ENCODE peak calls at places on chromosome 12, in nine cellular contexts. A is left ventricle myocardium inferior; T is dermis microvascular lymphatic vessel endothelial cell; E is HT1080; C is GM03348; Y is HEK293T; U is kidney tubule cell; H is smooth muscle cell of the brain vasculature; F is stimulated activated CD4-positive, alpha-beta T cell treated with anti-CD3 and anti-CD28 coated beads, Interleukin-15, amount 100 ng/mL, for 1 hour. V is an unnamed sample.

GRCh38 chr12:121217761-121218160 is 7.8 kb downstream of the P2RX4 start:
- DNase-seq in T (no peak), E (no peak), F (no peak), A (no peak), H (no peak), Y (no peak), C (no peak), U (peak), V (no peak)

GRCh38 chr12:25771062-25771461 is 187.4 kb upstream of the RASSF8 start:
- DNase-seq in F (no peak), H (no peak), C (no peak), Y (no peak), E (peak), U (no peak), T (no peak), A (no peak), V (no peak)

GRCh38 chr12:103705927-103706326 is 118.9 kb downstream of the STAB2 start:
- DNase-seq in Y (peak), F (no peak), A (no peak), E (peak), T (no peak), C (no peak), U (no peak), H (no peak), V (no peak)

GRCh38 chr12:60148109-60148508 is 552.3 kb downstream of the SLC16A7 start:
- DNase-seq in E (peak), T (peak), A (no peak), C (peak), Y (no peak), F (no peak), H (peak), U (peak), V (peak)

GRCh38 chr12:108312073-108312884 is 26.8 kb downstream of the CMKLR1 start:
- DNase-seq in A (no peak), U (no peak), F (no peak), E (no peak), Y (no peak), C (no peak), T (no peak), H (no peak), V (no peak)

GRCh38 chr12:10668526-10668925 is 5.3 kb downstream of the STYK1 start:
- DNase-seq in E (no peak), H (no peak), Y (no peak), F (no peak), U (no peak), A (no peak), T (no peak), C (no peak), V (no peak)

GRCh38 chr12:49979061-49979586 is 6.4 kb downstream of the AQP6 start:
- DNase-seq in Y (no peak), C (no peak), F (no peak), T (no peak), A (no peak), U (no peak), E (no peak), H (no peak), V (no peak)

GRCh38 chr12:115946867-115947695 is 330.4 kb downstream of the MED13L start:
- DNase-seq in H (no peak), U (no peak), Y (peak), A (no peak), E (no peak), C (peak), T (peak), F (no peak), V (no peak)

GRCh38 chr12:123064885-123065619 is 84.6 kb downstream of the ARL6IP4 start:
- DNase-seq in E (no peak), H (no peak), T (no peak), Y (no peak), U (no peak), C (no peak), A (no peak), F (no peak), V (no peak)

GRCh38 chr12:68559246-68559645 is 51.5 kb upstream of the RAP1B start:
- DNase-seq in H (no peak), Y (no peak), T (peak), U (peak), E (peak), A (no peak), F (no peak), C (no peak), V (no peak)

GRCh38 chr12:95169368-95169767 is 47.9 kb downstream of the FGD6 start:
- DNase-seq in A (no peak), F (no peak), Y (no peak), U (peak), C (peak), E (peak), T (peak), H (peak), V (peak)

GRCh38 chr12:1915082-1915968 is 3.1 kb downstream of the CACNA2D4 start:
- DNase-seq in Y (peak), C (peak), A (no peak), E (no peak), T (no peak), U (no peak), H (no peak), F (no peak), V (no peak)